ENCODE peak calls at places on chromosome 6, in eight cellular contexts. One of them, this sample, is unnamed. For H3K4me1, the result is how much of the 10 kb centered on the place peaks cover.

GRCh38 chr6:108565893-108566292 is 5.2 kb downstream of the FOXO3 start:
- DNase-seq in breast epithelium: no peak
- DNase-seq in heart left ventricle: peak
- DNase-seq in ovary: peak
- DNase-seq in tibial nerve: no peak
- DNase-seq in A549: no peak
- DNase-seq in sigmoid colon: peak
- DNase-seq in body of pancreas: peak
- DNase-seq in this sample: peak

GRCh38 chr6:31776961-31777666 is at the start of gene VWA7:
- DNase-seq in A549: peak
- DNase-seq in body of pancreas: peak
- DNase-seq in sigmoid colon: no peak
- DNase-seq in tibial nerve: no peak
- DNase-seq in breast epithelium: peak
- DNase-seq in ovary: peak
- DNase-seq in heart left ventricle: peak
- DNase-seq in this sample: peak

GRCh38 chr6:2957696-2958330 is 13.6 kb downstream of the SERPINB6 start:
- DNase-seq in heart left ventricle: peak
- DNase-seq in body of pancreas: no peak
- DNase-seq in tibial nerve: no peak
- DNase-seq in A549: no peak
- DNase-seq in ovary: no peak
- DNase-seq in breast epithelium: no peak
- DNase-seq in sigmoid colon: no peak
- DNase-seq in this sample: no peak

GRCh38 chr6:101439790-101440189 is 46.3 kb downstream of the GRIK2 start:
- DNase-seq in A549: no peak
- DNase-seq in breast epithelium: no peak
- DNase-seq in heart left ventricle: no peak
- DNase-seq in body of pancreas: no peak
- DNase-seq in tibial nerve: no peak
- DNase-seq in sigmoid colon: no peak
- DNase-seq in ovary: no peak
- DNase-seq in this sample: no peak

GRCh38 chr6:115914098-115914497 is 146.6 kb downstream of the FRK start:
- DNase-seq in A549: no peak
- DNase-seq in ovary: no peak
- DNase-seq in tibial nerve: no peak
- DNase-seq in breast epithelium: no peak
- DNase-seq in sigmoid colon: no peak
- DNase-seq in body of pancreas: no peak
- DNase-seq in heart left ventricle: no peak
- DNase-seq in this sample: no peak

GRCh38 chr6:106966671-106967522 is 7.6 kb downstream of the CD24 start:
- DNase-seq in heart left ventricle: no peak
- DNase-seq in ovary: no peak
- DNase-seq in body of pancreas: peak
- DNase-seq in breast epithelium: no peak
- DNase-seq in sigmoid colon: no peak
- DNase-seq in tibial nerve: no peak
- DNase-seq in A549: no peak
- DNase-seq in this sample: no peak

GRCh38 chr6:136086686-136087085 is 163.4 kb downstream of the MTFR2 start:
- DNase-seq in heart left ventricle: no peak
- DNase-seq in tibial nerve: no peak
- DNase-seq in body of pancreas: no peak
- DNase-seq in breast epithelium: no peak
- DNase-seq in ovary: no peak
- DNase-seq in sigmoid colon: no peak
- DNase-seq in A549: no peak
- DNase-seq in this sample: no peak

GRCh38 chr6:94463306-94463705 is 1043.9 kb upstream of the EPHA7 start:
- DNase-seq in heart left ventricle: no peak
- DNase-seq in ovary: no peak
- DNase-seq in tibial nerve: no peak
- DNase-seq in body of pancreas: no peak
- DNase-seq in sigmoid colon: no peak
- DNase-seq in A549: no peak
- DNase-seq in breast epithelium: no peak
- DNase-seq in this sample: no peak

GRCh38 chr6:90466191-90466940 is 120.5 kb downstream of the MAP3K7 start:
- DNase-seq in heart left ventricle: no peak
- DNase-seq in ovary: no peak
- DNase-seq in tibial nerve: no peak
- DNase-seq in A549: no peak
- DNase-seq in body of pancreas: no peak
- DNase-seq in sigmoid colon: no peak
- DNase-seq in breast epithelium: no peak
- DNase-seq in this sample: no peak

GRCh38 chr6:19682859-19683258 is 154.3 kb upstream of the ID4 start:
- DNase-seq in tibial nerve: no peak
- DNase-seq in body of pancreas: no peak
- DNase-seq in A549: no peak
- DNase-seq in sigmoid colon: no peak
- DNase-seq in heart left ventricle: no peak
- DNase-seq in breast epithelium: no peak
- DNase-seq in ovary: no peak
- DNase-seq in this sample: no peak

GRCh38 chr6:159321267-159321666 is 152.1 kb downstream of the FNDC1 start:
- DNase-seq in tibial nerve: no peak
- DNase-seq in body of pancreas: no peak
- DNase-seq in heart left ventricle: no peak
- DNase-seq in sigmoid colon: no peak
- DNase-seq in ovary: no peak
- DNase-seq in breast epithelium: no peak
- DNase-seq in A549: no peak
- DNase-seq in this sample: no peak

GRCh38 chr6:153024401-153025017 is 22.0 kb upstream of the MTRF1L start:
- DNase-seq in breast epithelium: no peak
- DNase-seq in tibial nerve: no peak
- DNase-seq in A549: peak
- DNase-seq in heart left ventricle: no peak
- DNase-seq in sigmoid colon: no peak
- DNase-seq in ovary: no peak
- DNase-seq in body of pancreas: peak
- DNase-seq in this sample: no peak

GRCh38 chr6:56073315-56073714 is 174.1 kb downstream of the COL21A1 start:
- DNase-seq in body of pancreas: peak
- DNase-seq in heart left ventricle: no peak
- DNase-seq in breast epithelium: no peak
- DNase-seq in sigmoid colon: no peak
- DNase-seq in tibial nerve: no peak
- DNase-seq in ovary: no peak
- DNase-seq in A549: no peak
- DNase-seq in this sample: no peak

GRCh38 chr6:8387942-8388437 is 47.4 kb downstream of the SLC35B3 start:
- DNase-seq in sigmoid colon: no peak
- DNase-seq in A549: no peak
- DNase-seq in tibial nerve: no peak
- DNase-seq in heart left ventricle: no peak
- DNase-seq in breast epithelium: no peak
- DNase-seq in ovary: no peak
- DNase-seq in body of pancreas: no peak
- DNase-seq in this sample: no peak

GRCh38 chr6:72787521-72788031 is 165.7 kb downstream of the KCNQ5 start:
- DNase-seq in sigmoid colon: no peak
- DNase-seq in ovary: no peak
- DNase-seq in A549: peak
- DNase-seq in breast epithelium: no peak
- DNase-seq in body of pancreas: no peak
- DNase-seq in tibial nerve: no peak
- DNase-seq in heart left ventricle: no peak
- DNase-seq in this sample: no peak

GRCh38 chr6:165678429-165678828 is 15.4 kb upstream of the PDE10A start:
- DNase-seq in sigmoid colon: no peak
- DNase-seq in tibial nerve: no peak
- DNase-seq in ovary: no peak
- DNase-seq in heart left ventricle: no peak
- DNase-seq in breast epithelium: no peak
- DNase-seq in A549: no peak
- DNase-seq in body of pancreas: no peak
- DNase-seq in this sample: no peak

GRCh38 chr6:121896771-121897170 is 461.3 kb downstream of the GJA1 start:
- DNase-seq in A549: no peak
- DNase-seq in breast epithelium: no peak
- DNase-seq in sigmoid colon: no peak
- DNase-seq in heart left ventricle: no peak
- DNase-seq in tibial nerve: no peak
- DNase-seq in body of pancreas: no peak
- DNase-seq in ovary: no peak
- DNase-seq in this sample: no peak

GRCh38 chr6:163415620-163416379 is 1.3 kb downstream of the QKI start:
- DNase-seq in heart left ventricle: peak
- DNase-seq in A549: peak
- DNase-seq in sigmoid colon: peak
- DNase-seq in ovary: peak
- DNase-seq in tibial nerve: no peak
- DNase-seq in breast epithelium: no peak
- DNase-seq in body of pancreas: peak
- DNase-seq in this sample: peak
- TF ChIP-seq POLR2A in heart left ventricle: no peak
- TF ChIP-seq POLR2A in A549: no peak
- TF ChIP-seq POLR2A in sigmoid colon: no peak
- TF ChIP-seq POLR2A in ovary: no peak
- TF ChIP-seq POLR2A in tibial nerve: no peak
- TF ChIP-seq POLR2A in breast epithelium: no peak
- TF ChIP-seq POLR2A in body of pancreas: peak
- TF ChIP-seq POLR2A in this sample: no peak

DNA sequence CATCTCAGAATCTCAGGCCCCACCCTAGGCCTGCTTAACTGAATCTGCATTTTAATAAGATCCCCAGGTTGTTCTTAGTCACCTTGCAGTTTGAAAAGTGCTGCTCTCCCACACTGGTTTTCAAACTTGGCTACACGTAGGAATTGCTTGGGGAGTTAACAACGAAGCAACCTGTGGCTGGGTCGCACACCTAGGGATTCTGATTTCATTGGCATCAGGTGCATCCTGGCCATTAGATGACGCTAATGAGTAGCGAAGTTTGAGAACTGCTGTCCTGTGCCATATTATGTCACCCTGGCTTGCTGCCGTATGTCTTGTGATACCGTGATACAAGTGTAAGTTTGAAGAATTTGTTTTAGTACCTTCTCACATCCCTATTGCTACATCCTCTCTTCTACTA is 28.2 kb upstream of the FUCA2 start:
- DNase-seq in A549: no peak
- DNase-seq in body of pancreas: no peak
- DNase-seq in tibial nerve: no peak
- DNase-seq in heart left ventricle: no peak
- DNase-seq in breast epithelium: no peak
- DNase-seq in sigmoid colon: no peak
- DNase-seq in ovary: no peak
- DNase-seq in this sample: no peak
- H3K4me1 ChIP-seq in A549: under half
- H3K4me1 ChIP-seq in body of pancreas: under half
- H3K4me1 ChIP-seq in tibial nerve: under half
- H3K4me1 ChIP-seq in heart left ventricle: under half
- H3K4me1 ChIP-seq in breast epithelium: under half
- H3K4me1 ChIP-seq in sigmoid colon: under half
- H3K4me1 ChIP-seq in ovary: under half
- H3K4me1 ChIP-seq in this sample: under half

GRCh38 chr6:129491436-129491835 is 218.5 kb downstream of the ARHGAP18 start:
- DNase-seq in tibial nerve: no peak
- DNase-seq in heart left ventricle: no peak
- DNase-seq in breast epithelium: no peak
- DNase-seq in A549: no peak
- DNase-seq in sigmoid colon: no peak
- DNase-seq in ovary: no peak
- DNase-seq in body of pancreas: no peak
- DNase-seq in this sample: no peak

GRCh38 chr6:129493396-129493902 is 216.5 kb downstream of the ARHGAP18 start:
- DNase-seq in heart left ventricle: no peak
- DNase-seq in body of pancreas: no peak
- DNase-seq in A549: no peak
- DNase-seq in tibial nerve: no peak
- DNase-seq in ovary: no peak
- DNase-seq in breast epithelium: no peak
- DNase-seq in sigmoid colon: no peak
- DNase-seq in this sample: no peak

GRCh38 chr6:129494099-129494498 is 215.9 kb downstream of the ARHGAP18 start:
- DNase-seq in tibial nerve: no peak
- DNase-seq in body of pancreas: no peak
- DNase-seq in ovary: no peak
- DNase-seq in breast epithelium: no peak
- DNase-seq in heart left ventricle: no peak
- DNase-seq in A549: no peak
- DNase-seq in sigmoid colon: no peak
- DNase-seq in this sample: no peak

GRCh38 chr6:129490551-129491245 is 219.3 kb downstream of the ARHGAP18 start:
- DNase-seq in sigmoid colon: no peak
- DNase-seq in breast epithelium: no peak
- DNase-seq in heart left ventricle: peak
- DNase-seq in tibial nerve: no peak
- DNase-seq in A549: peak
- DNase-seq in ovary: no peak
- DNase-seq in body of pancreas: peak
- DNase-seq in this sample: peak

DNA sequence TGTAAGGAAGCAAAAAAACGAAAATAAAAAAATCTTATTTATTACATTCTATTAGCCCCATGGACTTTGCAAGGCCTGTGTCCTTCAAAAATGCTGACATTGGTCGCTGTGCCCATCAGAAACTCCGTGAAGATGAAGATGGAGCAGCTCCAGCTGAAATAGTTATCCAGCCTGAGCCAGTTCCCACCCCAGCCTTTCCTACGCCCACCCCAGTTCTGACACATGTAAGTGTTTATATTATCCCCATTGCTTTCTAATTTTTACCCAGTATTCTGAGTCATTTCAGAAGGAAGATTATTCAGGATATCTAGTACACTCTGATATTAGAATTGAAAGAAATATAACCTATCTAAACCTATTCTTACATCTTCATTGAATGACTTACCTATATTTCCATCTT is 217.7 kb downstream of the ARHGAP18 start:
- DNase-seq in breast epithelium: no peak
- DNase-seq in ovary: no peak
- DNase-seq in sigmoid colon: no peak
- DNase-seq in heart left ventricle: no peak
- DNase-seq in A549: no peak
- DNase-seq in body of pancreas: no peak
- DNase-seq in tibial nerve: no peak
- DNase-seq in this sample: no peak
- H3K27ac ChIP-seq in breast epithelium: peak
- H3K27ac ChIP-seq in ovary: no peak
- H3K27ac ChIP-seq in sigmoid colon: no peak
- H3K27ac ChIP-seq in heart left ventricle: no peak
- H3K27ac ChIP-seq in A549: peak
- H3K27ac ChIP-seq in body of pancreas: no peak
- H3K27ac ChIP-seq in tibial nerve: no peak
- H3K27ac ChIP-seq in this sample: no peak

GRCh38 chr6:13709698-13710551 is 1.7 kb downstream of the RANBP9 start:
- DNase-seq in tibial nerve: no peak
- DNase-seq in heart left ventricle: no peak
- DNase-seq in breast epithelium: no peak
- DNase-seq in sigmoid colon: no peak
- DNase-seq in A549: no peak
- DNase-seq in body of pancreas: no peak
- DNase-seq in ovary: no peak
- DNase-seq in this sample: no peak
- TF ChIP-seq POLR2A in tibial nerve: no peak
- TF ChIP-seq POLR2A in heart left ventricle: no peak
- TF ChIP-seq POLR2A in breast epithelium: no peak
- TF ChIP-seq POLR2A in sigmoid colon: no peak
- TF ChIP-seq POLR2A in A549: no peak
- TF ChIP-seq POLR2A in body of pancreas: no peak
- TF ChIP-seq POLR2A in ovary: no peak
- TF ChIP-seq POLR2A in this sample: no peak